ENCODE peak calls at places on chromosomes 1 and 21, in five cellular contexts. L is sigmoid colon, E is ovary, H is tibial nerve, F is A549. V is an unnamed sample. For H3K4me1, the result is how much of the 10 kb centered on the place peaks cover.

GRCh38 chr1:228225740-228226139 is 17.9 kb downstream of the OBSCN start:
- DNase-seq in F (no peak), E (no peak), L (no peak), H (no peak), V (no peak)

GRCh38 chr1:110816945-110817344 is 56.0 kb upstream of the CD53 start:
- DNase-seq in E (no peak), L (no peak), H (no peak), F (no peak), V (no peak)

GRCh38 chr1:41919764-41920397 is 1.2 kb upstream of the HIVEP3 start:
- DNase-seq in F (peak), E (no peak), H (no peak), L (no peak), V (no peak)

GRCh38 chr21:43352568-43353281 is 74.2 kb downstream of the SIK1 start:
- DNase-seq in F (peak), L (no peak), E (no peak), H (no peak), V (no peak)

GRCh38 chr1:151290709-151291303 is 8.7 kb downstream of the ZNF687 start:
- DNase-seq in H (no peak), F (no peak), L (no peak), E (no peak), V (no peak)

GRCh38 chr1:75373542-75374159 is 237.3 kb downstream of the SLC44A5 start:
- DNase-seq in L (no peak), E (no peak), F (no peak), H (no peak), V (no peak)

GRCh38 chr1:7375781-7376660 is 395.1 kb upstream of the VAMP3 start:
- DNase-seq in L (peak), F (no peak), E (no peak), H (no peak), V (peak)

GRCh38 chr1:153536618-153537375 is 1.0 kb upstream of the S100A6 start:
- DNase-seq in H (no peak), F (peak), L (peak), E (peak), V (peak)

GRCh38 chr1:112614460-112615065 is 4.4 kb downstream of the ST7L start:
- DNase-seq in L (no peak), E (no peak), F (peak), H (no peak), V (no peak)

GRCh38 chr1:62068978-62069377 is 125.7 kb upstream of the L1TD1 start:
- DNase-seq in E (no peak), F (no peak), L (no peak), H (no peak), V (no peak)

GRCh38 chr1:17849216-17849615 is 94.1 kb downstream of the ACTL8 start:
- DNase-seq in L (no peak), E (no peak), F (no peak), H (no peak), V (no peak)

GRCh38 chr1:231626535-231626950 is at the start of gene DISC1:
- DNase-seq in E (peak), H (peak), L (peak), F (peak), V (peak)

GRCh38 chr1:233607252-233608119 is 6.4 kb upstream of the KCNK1 start:
- DNase-seq in H (no peak), L (no peak), E (no peak), F (no peak), V (no peak)

GRCh38 chr1:95578462-95578861 is 344.5 kb downstream of the RWDD3 start:
- DNase-seq in E (no peak), H (no peak), L (no peak), F (no peak), V (no peak)

GRCh38 chr1:114554577-114554976 is 26.8 kb downstream of the BCAS2 start:
- DNase-seq in F (no peak), H (no peak), L (no peak), E (no peak), V (no peak)

GRCh38 chr1:245045087-245045881 is 109.5 kb upstream of the KIF26B start:
- DNase-seq in L (no peak), E (no peak), F (peak), H (no peak), V (no peak)

GRCh38 chr1:98389809-98390208 is 271.7 kb upstream of the SNX7 start:
- DNase-seq in F (no peak), E (no peak), H (no peak), L (no peak), V (no peak)

GRCh38 chr1:213123532-213123931 is 72.5 kb downstream of the RPS6KC1 start:
- DNase-seq in H (no peak), L (no peak), E (no peak), F (peak), V (no peak)

GRCh38 chr1:192491804-192492554 is 83.6 kb upstream of the RGS1 start:
- DNase-seq in E (no peak), H (no peak), F (no peak), L (no peak), V (no peak)

GRCh38 chr1:234933475-234933874 is 195.2 kb downstream of the TOMM20 start:
- DNase-seq in L (no peak), E (no peak), F (no peak), H (no peak), V (peak)

GRCh38 chr1:224640587-224640986 is 24.5 kb downstream of the CNIH3 start:
- DNase-seq in E (no peak), F (no peak), H (no peak), L (no peak), V (no peak)
- H3K4me3 ChIP-seq in E (no peak), F (no peak), H (no peak), L (no peak), V (no peak)

GRCh38 chr1:97144527-97144926 is 422.9 kb downstream of the PTBP2 start:
- DNase-seq in L (no peak), H (no peak), F (peak), E (no peak), V (no peak)

GRCh38 chr1:97139512-97139911 is 417.9 kb downstream of the PTBP2 start:
- DNase-seq in H (no peak), E (no peak), L (no peak), F (no peak), V (no peak)

GRCh38 chr1:97143236-97143882 is 421.8 kb downstream of the PTBP2 start:
- DNase-seq in E (no peak), L (no peak), H (no peak), F (no peak), V (no peak)

DNA sequence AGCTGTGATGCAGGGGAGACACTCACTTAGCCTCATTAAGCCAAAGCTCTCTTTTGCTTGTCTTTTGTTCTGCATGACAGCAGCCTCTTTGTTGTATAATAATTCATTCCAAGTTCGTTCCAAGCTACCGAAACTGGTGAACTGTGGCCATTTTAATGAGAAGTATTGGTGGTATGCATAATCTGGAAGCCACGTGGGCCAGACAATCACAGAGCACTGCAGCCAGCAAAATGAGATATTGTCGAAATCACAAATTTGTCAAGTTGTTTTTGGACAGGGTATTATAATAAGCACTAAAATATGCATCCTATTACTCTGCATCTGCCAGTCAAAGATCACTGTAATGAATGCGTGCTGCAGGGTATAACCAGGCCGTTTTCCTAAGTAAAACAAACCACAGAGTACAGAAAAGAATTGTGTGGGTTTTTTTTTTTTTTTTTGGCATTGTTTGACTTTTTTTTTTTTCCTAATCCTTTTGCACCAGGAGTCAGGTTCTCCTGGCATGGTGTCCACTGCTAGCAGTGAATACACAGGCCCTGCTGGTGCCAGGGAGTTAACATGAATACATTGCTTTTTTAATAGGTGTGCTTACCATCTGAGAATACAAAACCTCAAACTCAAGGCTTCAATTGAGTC is 423.9 kb downstream of the PTBP2 start:
- DNase-seq in F (no peak), L (no peak), H (no peak), E (no peak), V (no peak)
- TF ChIP-seq EP300 in F (no peak), L (no peak), H (peak), E (no peak), V (no peak)

DNA sequence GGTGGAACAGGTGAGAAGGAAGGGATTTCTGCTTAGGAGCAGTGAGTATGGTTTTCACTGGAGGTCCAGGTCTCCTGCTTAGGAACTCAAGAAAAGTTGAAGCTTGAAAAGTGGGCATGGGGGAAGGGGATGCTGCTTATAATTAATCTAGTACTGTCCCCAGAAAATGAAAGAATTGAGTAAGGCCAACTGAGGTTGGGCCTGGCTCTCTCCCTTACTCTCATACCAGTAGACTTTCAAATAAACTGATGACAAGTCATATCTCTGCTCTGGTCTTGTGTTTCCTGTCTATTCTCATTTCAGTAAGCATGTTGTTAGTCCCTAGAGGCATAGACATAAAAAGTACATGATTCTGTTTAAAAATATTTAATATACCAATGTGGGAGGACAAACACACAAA is 26.4 kb downstream of the CD48 start:
- DNase-seq in H (no peak), F (no peak), E (no peak), L (no peak), V (no peak)
- H3K4me1 ChIP-seq in H (under half), F (under half), E (under half), L (under half), V (under half)

GRCh38 chr1:168416220-168416619 is 127.6 kb downstream of the XCL2 start:
- DNase-seq in E (no peak), F (no peak), L (no peak), H (no peak), V (no peak)
- H3K4me3 ChIP-seq in E (no peak), F (no peak), L (no peak), H (no peak), V (no peak)

V was measured in suprapubic skin.